ENCODE peak calls at places on chromosomes 16 and 17, in seven cellular contexts. S is GM04504, U is T-helper 2 cell, A is T follicular helper cell, Q is EH, O is BJ, E is AG08395. B is an unnamed sample.

GRCh38 chr17:61002316-61002736 is 324.7 kb downstream of the BCAS3 start:
- DNase-seq in A (no peak), Q (peak; percentile 66), U (peak; percentile 58), S (peak; percentile 27), E (peak; percentile 25), O (no peak), B (no peak)

GRCh38 chr17:48160177-48160967 is 52.8 kb downstream of the SNX11 start:
- DNase-seq in E (no peak), O (no peak), A (no peak), Q (no peak), U (no peak), S (no peak), B (no peak)

GRCh38 chr16:66588981-66589713 is 9.9 kb downstream of the CMTM2 start:
- DNase-seq in A (peak; percentile 48), Q (peak; percentile 37), E (no peak), S (no peak), U (peak; percentile 90), O (no peak), B (no peak)

GRCh38 chr16:31697744-31698125 is 170.0 kb downstream of the AHSP start:
- DNase-seq in E (no peak), O (no peak), S (no peak), Q (no peak), A (no peak), U (no peak), B (no peak)

GRCh38 chr16:65244811-65245210 is 122.9 kb upstream of the CDH11 start:
- DNase-seq in S (no peak), A (no peak), Q (no peak), O (no peak), E (no peak), U (no peak), B (no peak)

GRCh38 chr16:27778926-27779570 is 229.1 kb downstream of the KATNIP start:
- DNase-seq in O (no peak), A (no peak), E (no peak), S (no peak), U (no peak), Q (no peak), B (no peak)

GRCh38 chr17:46003907-46004748 is 5.1 kb downstream of the STH start:
- DNase-seq in S (no peak), Q (peak; percentile 17), O (no peak), E (no peak), U (no peak), A (no peak), B (no peak)

GRCh38 chr16:67082891-67083290 is 26.9 kb upstream of the PHAF1 start:
- DNase-seq in U (no peak), S (no peak), E (no peak), O (no peak), A (no peak), Q (peak; percentile 51), B (no peak)

GRCh38 chr17:7404737-7405412 is 978 bp upstream of the TMEM256 start:
- DNase-seq in Q (no peak), E (peak; percentile 73), U (peak; percentile 78), O (no peak), S (no peak), A (peak; percentile 65), B (no peak)

GRCh38 chr17:77690271-77691161 is 268.0 kb upstream of the TNRC6C start:
- DNase-seq in A (no peak), S (no peak), Q (peak; percentile 37), U (peak; percentile 45), O (no peak), E (peak; percentile 27), B (no peak)

GRCh38 chr16:15949210-15950166 is at the start of gene ABCC1:
- DNase-seq in U (peak; percentile 75), O (no peak), A (peak; percentile 34), S (no peak), Q (peak; percentile 52), E (peak; percentile 72), B (peak; percentile 53)

GRCh38 chr16:87068751-87069150 is 248.4 kb downstream of the C16orf95 start:
- DNase-seq in A (no peak), U (no peak), Q (no peak), O (no peak), S (no peak), E (no peak), B (no peak)

GRCh38 chr17:66518677-66519076 is 216.3 kb downstream of the PRKCA start:
- DNase-seq in E (no peak), U (peak; percentile 51), S (no peak), O (no peak), Q (no peak), A (no peak), B (no peak)

GRCh38 chr17:41060052-41060604 is at the start of gene KRTAP2-3:
- DNase-seq in E (peak; percentile 75), S (peak; percentile 86), O (peak; percentile 89), U (no peak), Q (peak; percentile 98), A (no peak), B (no peak)

GRCh38 chr16:11384956-11385586 is 39.8 kb downstream of the RMI2 start:
- DNase-seq in Q (no peak), A (no peak), O (no peak), E (no peak), U (no peak), S (no peak), B (no peak)

GRCh38 chr17:66275651-66276050 is 26.8 kb upstream of the PRKCA start:
- DNase-seq in O (peak; percentile 79), Q (peak; percentile 98), S (peak; percentile 75), E (peak; percentile 83), A (no peak), U (no peak), B (no peak)

GRCh38 chr16:85057948-85058347 is 30.4 kb downstream of the KIAA0513 start:
- DNase-seq in Q (no peak), U (no peak), A (no peak), O (no peak), S (no peak), E (no peak), B (no peak)

GRCh38 chr17:8740486-8740885 is 4.2 kb downstream of the CCDC42 start:
- DNase-seq in O (no peak), A (peak; percentile 15), E (no peak), U (peak; percentile 55), Q (no peak), S (no peak), B (peak; percentile 42)

B was measured in activated B cell treated with CpG ODN at 0.5 μM for 24 hours.